ENCODE peak calls at places on chromosome 11, in eight cellular contexts. W is GDM1; V is M059J; S is nephron progenitor cell; U is Calu3; Y is endothelial cell; R is stimulated activated CD4-positive, alpha-beta T cell treated with anti-CD3 and anti-CD28 coated beads, Interleukin-2, amount 100 ng/mL, for 24 hours; D is immature natural killer cell. M is an unnamed sample.

GRCh38 chr11:57260937-57261783 is 24.1 kb upstream of the APLNR start:
- DNase-seq in D (no peak), S (no peak), W (no peak), R (no peak), V (no peak), Y (no peak), U (no peak), M (no peak)

GRCh38 chr11:70843906-70844305 is 408.5 kb downstream of the SHANK2 start:
- DNase-seq in Y (no peak), R (no peak), V (no peak), D (no peak), S (no peak), U (no peak), W (no peak), M (no peak)

GRCh38 chr11:39990413-39990812 is 1469.0 kb downstream of the LRRC4C start:
- DNase-seq in V (no peak), W (no peak), S (no peak), U (no peak), D (no peak), Y (no peak), R (no peak), M (no peak)

GRCh38 chr11:130873766-130874165 is 42.5 kb downstream of the SNX19 start:
- DNase-seq in W (no peak), U (no peak), D (no peak), R (no peak), V (peak; percentile 74), S (no peak), Y (no peak), M (no peak)

GRCh38 chr11:112635338-112635737 is 325.9 kb upstream of the NCAM1 start:
- DNase-seq in R (no peak), U (no peak), W (no peak), S (no peak), V (no peak), D (no peak), Y (no peak), M (no peak)

GRCh38 chr11:70244698-70245097 is 25.8 kb upstream of the PPFIA1 start:
- DNase-seq in S (no peak), V (peak; percentile 91), U (no peak), Y (no peak), R (no peak), D (no peak), W (no peak), M (peak; percentile 60)

GRCh38 chr11:125069796-125070195 is 6.7 kb downstream of the SLC37A2 start:
- DNase-seq in U (no peak), S (no peak), D (no peak), R (no peak), V (peak; percentile 80), Y (no peak), W (no peak), M (no peak)

GRCh38 chr11:112016765-112017356 is 8.3 kb upstream of the DLAT start:
- DNase-seq in Y (no peak), D (no peak), V (peak; percentile 16), R (no peak), S (no peak), W (no peak), U (no peak), M (no peak)

GRCh38 chr11:118076754-118077281 is at the start of gene TMPRSS4:
- DNase-seq in U (peak; percentile 73), Y (no peak), R (no peak), D (no peak), S (no peak), W (no peak), V (no peak), M (no peak)

GRCh38 chr11:91947215-91947614 is 277.4 kb upstream of the FAT3 start:
- DNase-seq in D (no peak), U (peak; percentile 1), S (no peak), W (no peak), V (peak; percentile 96), Y (no peak), R (no peak), M (peak; percentile 1)

GRCh38 chr11:14687943-14688627 is 44.5 kb downstream of the PDE3B start:
- DNase-seq in W (no peak), D (no peak), U (no peak), V (no peak), R (no peak), Y (no peak), S (no peak), M (no peak)

GRCh38 chr11:97772696-97773095 is 1248.1 kb upstream of the CNTN5 start:
- DNase-seq in W (no peak), D (no peak), R (no peak), Y (no peak), V (no peak), S (no peak), U (no peak), M (no peak)

GRCh38 chr11:65867284-65868071 is 5.1 kb downstream of the EFEMP2 start:
- DNase-seq in U (no peak), Y (no peak), S (peak; percentile 61), D (no peak), W (no peak), R (no peak), V (no peak), M (no peak)

GRCh38 chr11:32173435-32173834 is 82.6 kb downstream of the RCN1 start:
- DNase-seq in D (peak; percentile 4), Y (peak; percentile 78), U (peak; percentile 76), S (peak; percentile 67), R (peak; percentile 37), V (peak; percentile 75), W (no peak), M (no peak)

GRCh38 chr11:29282088-29282487 is 734.7 kb downstream of the KCNA4 start:
- DNase-seq in U (peak; percentile 13), D (no peak), S (no peak), V (peak; percentile 99), Y (no peak), W (no peak), R (no peak), M (peak; percentile 82)

GRCh38 chr11:57798905-57799559 is 37.4 kb downstream of the CTNND1 start:
- DNase-seq in V (peak; percentile 66), D (no peak), W (no peak), S (no peak), U (peak; percentile 87), R (no peak), Y (no peak), M (no peak)

M was measured in AG04449.